ENCODE peak calls at places on chromosomes 1 and 21, in five cellular contexts. C, D, W, A and M are unnamed samples.

GRCh38 chr1:100240013-100240412 is 9.6 kb downstream of the DBT start:
- DNase-seq in C (no peak), D (no peak), W (no peak), A (no peak), M (no peak)

GRCh38 chr1:218463194-218464156 is 118.3 kb downstream of the TGFB2 start:
- DNase-seq in C (no peak), D (peak; percentile 74), W (no peak), A (no peak), M (no peak)

GRCh38 chr1:43912607-43913006 is 21.0 kb upstream of the ARTN start:
- DNase-seq in C (no peak), D (no peak), W (no peak), A (no peak), M (no peak)

GRCh38 chr1:197619008-197619640 is 156.2 kb downstream of the DENND1B start:
- DNase-seq in C (no peak), D (no peak), W (peak; percentile 6), A (no peak), M (no peak)

GRCh38 chr1:221274373-221274772 is 395.1 kb downstream of the HLX start:
- DNase-seq in C (no peak), D (no peak), W (no peak), A (no peak), M (no peak)

GRCh38 chr1:186374313-186375151 is 521 bp downstream of the TPR start:
- DNase-seq in C (peak; percentile 36), D (no peak), W (peak; percentile 40), A (no peak), M (no peak)

GRCh38 chr1:64062529-64062928 is 140.9 kb upstream of the UBE2U start:
- DNase-seq in C (no peak), D (no peak), W (no peak), A (no peak), M (no peak)

GRCh38 chr1:9161963-9162362 is 33.1 kb upstream of the GPR157 start:
- DNase-seq in C (no peak), D (no peak), W (no peak), A (no peak), M (no peak)

GRCh38 chr21:34195365-34195764 is 122.0 kb downstream of the MRPS6 start:
- DNase-seq in C (no peak), D (no peak), W (no peak), A (no peak), M (no peak)

GRCh38 chr1:234315091-234315541 is 58.1 kb upstream of the COA6 start:
- DNase-seq in C (no peak), D (no peak), W (no peak), A (peak; percentile 43), M (no peak)

GRCh38 chr1:159879136-159879535 is 16.7 kb upstream of the VSIG8 start:
- DNase-seq in C (no peak), D (no peak), W (no peak), A (no peak), M (no peak)

GRCh38 chr1:87436534-87436933 is 107.9 kb downstream of the LMO4 start:
- DNase-seq in C (no peak), D (no peak), W (no peak), A (no peak), M (no peak)

GRCh38 chr1:195345149-195345548 is 1263.1 kb downstream of the KCNT2 start:
- DNase-seq in C (no peak), D (no peak), W (peak; percentile 62), A (no peak), M (no peak)

GRCh38 chr21:29443398-29444010 is 144.8 kb downstream of the BACH1 start:
- DNase-seq in C (no peak), D (no peak), W (no peak), A (no peak), M (no peak)

GRCh38 chr1:110083453-110084225 is 13.2 kb upstream of the ALX3 start:
- DNase-seq in C (no peak), D (no peak), W (no peak), A (no peak), M (no peak)

GRCh38 chr1:10980841-10981727 is 31.4 kb upstream of the TARDBP start:
- DNase-seq in C (no peak), D (no peak), W (no peak), A (no peak), M (no peak)

GRCh38 chr21:19490481-19490880 is 1086.9 kb upstream of the TMPRSS15 start:
- DNase-seq in C (no peak), D (no peak), W (no peak), A (no peak), M (no peak)

GRCh38 chr1:41764608-41765007 is 154.1 kb downstream of the HIVEP3 start:
- DNase-seq in C (no peak), D (no peak), W (no peak), A (no peak), M (no peak)

GRCh38 chr1:201224671-201225400 is 34.2 kb downstream of the IGFN1 start:
- DNase-seq in C (no peak), D (peak; percentile 59), W (no peak), A (no peak), M (peak; percentile 51)

GRCh38 chr1:172781513-172782140 is 122.7 kb downstream of the FASLG start:
- DNase-seq in C (no peak), D (no peak), W (no peak), A (no peak), M (no peak)

GRCh38 chr1:62386351-62387121 is 50.3 kb upstream of the USP1 start:
- DNase-seq in C (no peak), D (no peak), W (no peak), A (no peak), M (no peak)

GRCh38 chr1:232629250-232630046 is 485 bp downstream of the SIPA1L2 start:
- DNase-seq in C (no peak), D (peak; percentile 78), W (no peak), A (no peak), M (no peak)

GRCh38 chr1:6459850-6460265 is 6.1 kb downstream of the TNFRSF25 start:
- DNase-seq in C (no peak), D (no peak), W (no peak), A (no peak), M (no peak)

GRCh38 chr1:111980684-111981083 is 8.8 kb downstream of the KCND3 start:
- DNase-seq in C (no peak), D (no peak), W (no peak), A (no peak), M (no peak)

GRCh38 chr1:2463396-2463795 is 12.7 kb upstream of the PLCH2 start:
- DNase-seq in C (no peak), D (no peak), W (no peak), A (no peak), M (no peak)

GRCh38 chr1:115429884-115430283 is 91.8 kb upstream of the NGF start:
- DNase-seq in C (no peak), D (no peak), W (no peak), A (no peak), M (no peak)

GRCh38 chr1:31707711-31708110 is 3.9 kb upstream of the COL16A1 start:
- DNase-seq in C (peak; percentile 64), D (no peak), W (no peak), A (no peak), M (no peak)

GRCh38 chr1:177945943-177946650 is 23.8 kb downstream of the SEC16B start:
- DNase-seq in C (peak; percentile 64), D (no peak), W (peak; percentile 44), A (no peak), M (peak; percentile 84)

GRCh38 chr1:156368157-156368658 is 803 bp upstream of the RHBG start:
- DNase-seq in C (no peak), D (no peak), W (no peak), A (no peak), M (no peak)

DNA sequence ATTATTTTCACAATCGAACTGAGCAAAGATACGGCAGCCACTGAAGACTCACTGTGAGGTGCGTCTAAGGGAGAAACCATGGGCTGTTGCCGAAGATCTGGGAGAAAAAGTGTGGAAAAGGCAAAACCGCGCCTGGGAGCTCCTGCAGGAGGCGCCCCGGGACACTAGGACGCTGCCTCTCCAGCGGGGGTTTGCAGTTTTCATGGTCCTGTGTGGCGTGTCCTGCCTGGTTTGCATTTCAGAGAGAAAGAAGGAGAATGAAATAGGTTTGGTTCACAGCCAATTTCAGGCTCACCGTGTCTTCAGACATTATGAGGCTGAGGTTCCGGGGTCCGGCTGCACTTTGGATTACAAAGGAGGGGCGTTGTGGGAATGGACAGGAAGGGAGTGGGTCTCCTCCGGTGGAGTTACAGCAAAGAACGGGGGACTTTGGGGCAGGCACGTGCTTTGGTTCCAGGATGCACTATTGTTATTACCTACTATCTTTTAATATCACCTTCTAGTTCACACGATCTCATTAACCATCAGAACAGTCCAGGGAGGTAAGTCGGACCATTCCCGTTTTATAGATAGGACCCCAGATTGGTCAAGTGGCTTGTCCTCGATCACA is 179.8 kb downstream of the DYRK1A start:
- DNase-seq in C (no peak), D (no peak), W (no peak), A (no peak), M (peak; percentile 68)
- TF ChIP-seq CTCF in C (no peak), D (no peak), W (no peak), A (no peak), M (no peak)

GRCh38 chr1:113835686-113836290 is 23.5 kb upstream of the RSBN1 start:
- DNase-seq in C (peak; percentile 42), D (no peak), W (peak; percentile 36), A (no peak), M (no peak)
- TF ChIP-seq CTCF in C (peak; percentile 35), D (no peak), W (peak; percentile 31), A (peak; percentile 8), M (peak; percentile 67)

DNA sequence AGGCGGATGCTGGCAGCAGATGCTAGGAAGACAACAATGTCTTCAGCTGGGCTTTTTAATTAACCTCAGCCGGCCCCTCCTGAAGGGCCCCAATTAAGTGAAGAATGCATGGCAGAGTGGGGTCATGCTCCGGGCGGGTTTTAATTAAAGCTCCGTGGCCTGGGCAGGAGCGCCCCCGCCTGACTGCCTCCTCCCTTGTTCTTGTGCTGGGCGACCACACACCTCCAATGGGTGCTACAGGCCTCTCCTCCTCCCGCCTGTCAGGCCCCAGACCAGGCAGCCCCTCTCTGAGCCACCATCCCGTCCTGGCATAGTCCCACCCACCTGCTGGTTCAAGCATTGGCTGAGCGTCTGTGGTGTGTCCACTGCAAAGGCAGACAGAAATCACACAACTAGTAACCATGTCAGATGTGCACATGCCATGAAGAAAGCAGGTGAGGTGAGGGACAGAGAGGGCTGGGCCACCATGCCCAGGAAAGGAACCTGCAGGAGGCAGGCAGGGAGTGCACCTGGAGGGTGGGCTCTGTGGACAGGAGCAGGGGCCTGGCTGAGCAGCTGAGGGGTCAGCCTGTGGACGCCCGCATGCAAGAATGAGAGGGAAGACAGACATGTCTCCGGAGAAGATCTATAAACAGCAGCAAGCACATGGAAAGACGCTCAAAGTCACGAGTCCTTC is 8.5 kb upstream of the ARF1 start:
- DNase-seq in C (no peak), D (no peak), W (no peak), A (no peak), M (no peak)
- TF ChIP-seq CTCF in C (no peak), D (no peak), W (no peak), A (no peak), M (no peak)

DNA sequence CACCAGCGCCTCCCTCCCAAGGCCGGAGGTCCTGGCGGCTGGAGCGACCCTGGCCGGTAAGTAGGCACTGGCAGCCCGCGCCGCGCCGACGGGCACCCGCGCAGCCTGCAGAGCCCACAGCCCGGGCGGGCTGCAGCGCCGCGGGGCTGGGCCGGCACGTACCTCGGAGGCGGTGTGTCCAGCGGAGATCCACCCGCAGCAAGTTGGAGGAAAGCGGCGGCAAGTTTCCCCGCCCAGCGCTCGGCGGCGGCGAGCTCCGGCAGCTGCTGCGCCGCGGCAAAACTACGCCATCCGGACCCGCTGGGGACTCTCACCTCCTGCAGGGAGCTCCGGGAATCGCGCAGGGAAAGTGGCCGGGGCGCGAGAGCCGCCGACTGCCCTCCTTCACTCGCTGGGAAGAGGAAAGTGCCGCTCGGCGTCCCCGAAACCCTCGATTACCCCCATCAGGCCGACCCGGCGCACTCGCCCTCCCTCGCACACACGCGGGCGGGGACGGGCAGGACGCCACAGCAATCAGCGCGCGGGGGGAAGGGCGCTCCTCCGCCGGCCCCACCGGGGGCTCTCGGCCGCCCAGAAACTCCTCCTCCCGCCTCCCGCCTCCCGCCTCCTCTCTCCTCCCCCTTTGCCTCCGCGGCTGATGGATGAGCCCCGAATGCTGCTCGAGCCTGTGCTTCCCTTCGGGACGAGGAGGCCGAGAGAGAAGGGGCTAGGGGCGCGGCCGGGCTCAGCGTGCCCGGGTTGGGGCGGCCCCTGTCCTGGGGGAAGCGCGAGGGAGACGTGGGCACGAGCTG is at the start of gene TGFBR3:
- DNase-seq in C (peak; percentile 84), D (peak; percentile 96), W (peak; percentile 56), A (no peak), M (peak; percentile 96)
- TF ChIP-seq CTCF in C (peak; percentile 47), D (peak; percentile 36), W (peak; percentile 38), A (peak; percentile 44), M (peak; percentile 61)